ENCODE peak calls at places on chromosomes 13 and 19, in five cellular contexts. E, A, S, M and K are unnamed samples.

GRCh38 chr19:39412867-39413268 is 399 bp downstream of the PLEKHG2 start:
- DNase-seq in E (no peak), A (no peak), S (no peak), M (no peak), K (no peak)

GRCh38 chr13:30865131-30866009 is 40.7 kb upstream of the MEDAG start:
- DNase-seq in E (peak), A (peak), S (peak), M (peak), K (peak)

GRCh38 chr13:32391101-32391620 is 36.8 kb downstream of the N4BP2L1 start:
- DNase-seq in E (no peak), A (no peak), S (no peak), M (no peak), K (no peak)

GRCh38 chr13:41802684-41803554 is 158.0 kb downstream of the VWA8 start:
- DNase-seq in E (no peak), A (no peak), S (peak), M (no peak), K (no peak)

GRCh38 chr13:112943309-112944125 is 25.5 kb upstream of the MCF2L start:
- DNase-seq in E (peak), A (peak), S (peak), M (peak), K (no peak)

GRCh38 chr19:50556236-50557008 is 11.8 kb downstream of the LRRC4B start:
- DNase-seq in E (peak), A (peak), S (peak), M (peak), K (peak)

GRCh38 chr19:36245210-36246005 is 30.5 kb downstream of the ZNF146 start:
- DNase-seq in E (peak), A (peak), S (no peak), M (no peak), K (no peak)

GRCh38 chr13:31096624-31097302 is 64.9 kb downstream of the HSPH1 start:
- DNase-seq in E (no peak), A (no peak), S (no peak), M (no peak), K (no peak)

GRCh38 chr19:3176715-3177501 is 1.7 kb upstream of the S1PR4 start:
- DNase-seq in E (no peak), A (no peak), S (no peak), M (no peak), K (no peak)

GRCh38 chr19:46579286-46579944 is 21.7 kb upstream of the CALM3 start:
- DNase-seq in E (no peak), A (no peak), S (no peak), M (no peak), K (peak)

GRCh38 chr13:30856004-30856790 is 49.9 kb upstream of the MEDAG start:
- DNase-seq in E (no peak), A (no peak), S (no peak), M (no peak), K (no peak)

GRCh38 chr13:47121092-47121763 is 224.4 kb upstream of the HTR2A start:
- DNase-seq in E (no peak), A (no peak), S (no peak), M (no peak), K (no peak)

GRCh38 chr19:54164369-54165068 is 5.0 kb upstream of the LENG1 start:
- DNase-seq in E (no peak), A (peak), S (peak), M (no peak), K (no peak)

GRCh38 chr13:65966991-65967451 is 1263.1 kb downstream of the PCDH9 start:
- DNase-seq in E (no peak), A (no peak), S (peak), M (no peak), K (peak)

GRCh38 chr13:28542804-28543203 is 47.9 kb upstream of the FLT1 start:
- DNase-seq in E (no peak), A (no peak), S (no peak), M (no peak), K (no peak)

GRCh38 chr13:44976196-44976595 is 13.1 kb downstream of the NUFIP1 start:
- DNase-seq in E (no peak), A (no peak), S (no peak), M (no peak), K (no peak)

GRCh38 chr19:51681286-51681956 is 11.7 kb upstream of the SPACA6 start:
- DNase-seq in E (no peak), A (no peak), S (no peak), M (no peak), K (peak)

GRCh38 chr19:3538965-3539742 is at the start of gene TEKTIP1:
- DNase-seq in E (no peak), A (no peak), S (no peak), M (no peak), K (no peak)

GRCh38 chr13:102538938-102539337 is 57.8 kb upstream of the TPP2 start:
- DNase-seq in E (no peak), A (no peak), S (no peak), M (no peak), K (no peak)

GRCh38 chr19:4399871-4400768 is at the start of gene SH3GL1:
- DNase-seq in E (peak), A (peak), S (peak), M (peak), K (peak)

GRCh38 chr13:101025925-101026324 is 351.3 kb upstream of the TMTC4 start:
- DNase-seq in E (no peak), A (no peak), S (no peak), M (no peak), K (no peak)

GRCh38 chr19:32200312-32201038 is 144.9 kb upstream of the ZNF507 start:
- DNase-seq in E (peak), A (no peak), S (no peak), M (no peak), K (no peak)

GRCh38 chr19:9857920-9858746 is 23.0 kb downstream of the PIN1 start:
- DNase-seq in E (no peak), A (no peak), S (no peak), M (no peak), K (no peak)

GRCh38 chr19:58570770-58571574 is 2.2 kb downstream of the MZF1 start:
- DNase-seq in E (no peak), A (no peak), S (no peak), M (peak), K (no peak)

GRCh38 chr19:43575955-43576451 is 402 bp downstream of the PINLYP start:
- DNase-seq in E (no peak), A (no peak), S (no peak), M (no peak), K (no peak)

GRCh38 chr13:44955421-44955820 is 33.9 kb downstream of the NUFIP1 start:
- DNase-seq in E (no peak), A (no peak), S (no peak), M (no peak), K (no peak)

GRCh38 chr13:101751488-101751887 is 299.0 kb downstream of the ITGBL1 start:
- DNase-seq in E (no peak), A (no peak), S (peak), M (no peak), K (no peak)